ENCODE peak calls at places on chromosomes 6 and 20, in seven cellular contexts. One of them, this sample, is unnamed.
A peak's percentile ranks its signal among the peaks of the same experiment; 100 is the strongest.

GRCh38 chr20:45350217-45350616 is 2.0 kb upstream of the SDC4 start:
- DNase-seq in AG09319: no peak
- DNase-seq in hippocampal formation: no peak
- DNase-seq in tibial artery: no peak
- DNase-seq in Right ventricle myocardium superior: no peak
- DNase-seq in MM.1S: no peak
- DNase-seq in NT2/D1: no peak
- DNase-seq in this sample: no peak

GRCh38 chr6:18551228-18551627 is 164.1 kb downstream of the RNF144B start:
- DNase-seq in MM.1S: no peak
- DNase-seq in hippocampal formation: no peak
- DNase-seq in NT2/D1: no peak
- DNase-seq in tibial artery: no peak
- DNase-seq in AG09319: peak; percentile 64
- DNase-seq in Right ventricle myocardium superior: no peak
- DNase-seq in this sample: no peak

GRCh38 chr6:160013987-160014868 is 45.3 kb downstream of the IGF2R start:
- DNase-seq in tibial artery: no peak
- DNase-seq in hippocampal formation: no peak
- DNase-seq in AG09319: no peak
- DNase-seq in NT2/D1: no peak
- DNase-seq in MM.1S: no peak
- DNase-seq in Right ventricle myocardium superior: no peak
- DNase-seq in this sample: no peak

GRCh38 chr6:44642870-44643522 is 255.5 kb downstream of the CDC5L start:
- DNase-seq in MM.1S: no peak
- DNase-seq in AG09319: no peak
- DNase-seq in NT2/D1: no peak
- DNase-seq in Right ventricle myocardium superior: no peak
- DNase-seq in hippocampal formation: no peak
- DNase-seq in tibial artery: no peak
- DNase-seq in this sample: no peak

GRCh38 chr6:111925296-111925695 is 52.0 kb upstream of the FYN start:
- DNase-seq in hippocampal formation: no peak
- DNase-seq in MM.1S: peak; percentile 62
- DNase-seq in tibial artery: no peak
- DNase-seq in AG09319: no peak
- DNase-seq in Right ventricle myocardium superior: no peak
- DNase-seq in NT2/D1: no peak
- DNase-seq in this sample: no peak

GRCh38 chr6:15484115-15484514 is 178.7 kb downstream of the DTNBP1 start:
- DNase-seq in Right ventricle myocardium superior: no peak
- DNase-seq in hippocampal formation: no peak
- DNase-seq in tibial artery: no peak
- DNase-seq in MM.1S: no peak
- DNase-seq in NT2/D1: no peak
- DNase-seq in AG09319: no peak
- DNase-seq in this sample: no peak

GRCh38 chr6:121897337-121897760 is 461.9 kb downstream of the GJA1 start:
- DNase-seq in Right ventricle myocardium superior: no peak
- DNase-seq in hippocampal formation: peak; percentile 41
- DNase-seq in tibial artery: no peak
- DNase-seq in AG09319: no peak
- DNase-seq in NT2/D1: peak; percentile 16
- DNase-seq in MM.1S: no peak
- DNase-seq in this sample: no peak

GRCh38 chr6:111076024-111076680 is 11.2 kb upstream of the SLC16A10 start:
- DNase-seq in Right ventricle myocardium superior: no peak
- DNase-seq in tibial artery: peak; percentile 35
- DNase-seq in hippocampal formation: no peak
- DNase-seq in NT2/D1: no peak
- DNase-seq in AG09319: no peak
- DNase-seq in MM.1S: no peak
- DNase-seq in this sample: no peak

GRCh38 chr6:16947461-16948159 is 154.2 kb upstream of the STMND1 start:
- DNase-seq in hippocampal formation: peak; percentile 0
- DNase-seq in tibial artery: peak; percentile 54
- DNase-seq in NT2/D1: no peak
- DNase-seq in Right ventricle myocardium superior: no peak
- DNase-seq in MM.1S: no peak
- DNase-seq in AG09319: peak; percentile 98
- DNase-seq in this sample: no peak

GRCh38 chr20:6333110-6333509 is 210.3 kb upstream of the FERMT1 start:
- DNase-seq in hippocampal formation: no peak
- DNase-seq in NT2/D1: peak; percentile 25
- DNase-seq in Right ventricle myocardium superior: no peak
- DNase-seq in tibial artery: no peak
- DNase-seq in AG09319: no peak
- DNase-seq in MM.1S: no peak
- DNase-seq in this sample: peak; percentile 56

GRCh38 chr6:43828711-43829110 is 58.7 kb downstream of the VEGFA start:
- DNase-seq in Right ventricle myocardium superior: no peak
- DNase-seq in MM.1S: no peak
- DNase-seq in AG09319: no peak
- DNase-seq in tibial artery: no peak
- DNase-seq in NT2/D1: no peak
- DNase-seq in hippocampal formation: no peak
- DNase-seq in this sample: no peak

GRCh38 chr6:32947552-32948465 is 5.1 kb downstream of the HLA-DMA start:
- DNase-seq in hippocampal formation: no peak
- DNase-seq in tibial artery: no peak
- DNase-seq in AG09319: no peak
- DNase-seq in Right ventricle myocardium superior: no peak
- DNase-seq in MM.1S: peak; percentile 35
- DNase-seq in NT2/D1: no peak
- DNase-seq in this sample: no peak

GRCh38 chr20:54070187-54070987 is at the start of gene BCAS1:
- DNase-seq in MM.1S: no peak
- DNase-seq in hippocampal formation: no peak
- DNase-seq in NT2/D1: no peak
- DNase-seq in Right ventricle myocardium superior: no peak
- DNase-seq in tibial artery: no peak
- DNase-seq in AG09319: no peak
- DNase-seq in this sample: no peak

This sample was measured in Right ventricle myocardium inferior.